ENCODE peak calls at places on chromosomes 7 and 10, in five cellular contexts. T is fibroblast of pulmonary artery, R is kidney epithelial cell, N is psoas muscle, V is neural progenitor cell. Z is an unnamed sample.

GRCh38 chr10:57338823-57339558 is 928.7 kb downstream of the IPMK start:
- DNase-seq in T (peak; percentile 64), R (no peak), N (no peak), V (peak; percentile 50), Z (peak; percentile 43)

GRCh38 chr7:1851731-1852531 is 181.9 kb downstream of the ELFN1 start:
- DNase-seq in T (no peak), R (no peak), N (peak; percentile 60), V (no peak), Z (no peak)

GRCh38 chr10:87608756-87609155 is 50.9 kb upstream of the PAPSS2 start:
- DNase-seq in T (peak; percentile 28), R (no peak), N (no peak), V (no peak), Z (peak; percentile 13)

GRCh38 chr10:36759111-36759805 is 366.1 kb upstream of the ANKRD30A start:
- DNase-seq in T (peak; percentile 73), R (peak; percentile 1), N (no peak), V (no peak), Z (peak; percentile 65)

GRCh38 chr7:33886100-33886623 is 19.2 kb upstream of the BMPER start:
- DNase-seq in T (no peak), R (no peak), N (no peak), V (peak; percentile 72), Z (no peak)

GRCh38 chr10:14106828-14107227 is 223.9 kb downstream of the FRMD4A start:
- DNase-seq in T (no peak), R (no peak), N (no peak), V (no peak), Z (no peak)

GRCh38 chr7:46651070-46651469 is 730.0 kb upstream of the IGFBP3 start:
- DNase-seq in T (no peak), R (peak; percentile 70), N (no peak), V (no peak), Z (no peak)

GRCh38 chr10:34655286-34656170 is 159.6 kb downstream of the PARD3 start:
- DNase-seq in T (peak; percentile 86), R (peak; percentile 39), N (no peak), V (peak; percentile 72), Z (peak; percentile 76)

GRCh38 chr10:73744690-73744994 is 470 bp downstream of the SEC24C start:
- DNase-seq in T (peak; percentile 61), R (no peak), N (peak; percentile 74), V (peak; percentile 85), Z (peak; percentile 20)

GRCh38 chr7:150941983-150942590 is 36.0 kb downstream of the KCNH2 start:
- DNase-seq in T (no peak), R (no peak), N (peak; percentile 35), V (no peak), Z (no peak)

GRCh38 chr10:33537066-33537465 is 202.6 kb upstream of the NRP1 start:
- DNase-seq in T (no peak), R (no peak), N (no peak), V (no peak), Z (no peak)

GRCh38 chr10:93032809-93033137 is 27.8 kb upstream of the CYP26C1 start:
- DNase-seq in T (no peak), R (no peak), N (no peak), V (no peak), Z (no peak)

GRCh38 chr7:48041665-48041995 is 6.3 kb downstream of the C7orf57 start:
- DNase-seq in T (peak; percentile 52), R (no peak), N (no peak), V (no peak), Z (peak; percentile 19)

GRCh38 chr7:73831656-73832579 is 1.1 kb downstream of the CLDN4 start:
- DNase-seq in T (no peak), R (no peak), N (no peak), V (peak; percentile 37), Z (no peak)

GRCh38 chr7:121544726-121545125 is 148.6 kb upstream of the FAM3C start:
- DNase-seq in T (peak; percentile 96), R (peak; percentile 98), N (no peak), V (no peak), Z (peak; percentile 95)

GRCh38 chr7:28889290-28889689 is 68.8 kb downstream of the TRIL start:
- DNase-seq in T (no peak), R (no peak), N (no peak), V (peak; percentile 50), Z (no peak)

GRCh38 chr7:67663644-67664043 is 667.0 kb downstream of the TYW1 start:
- DNase-seq in T (no peak), R (no peak), N (no peak), V (no peak), Z (no peak)

GRCh38 chr10:74432841-74433594 is 282.0 kb downstream of the ADK start:
- DNase-seq in T (peak; percentile 45), R (no peak), N (no peak), V (no peak), Z (peak; percentile 12)

GRCh38 chr7:369476-369980 is 79.6 kb downstream of the FOXL3 start:
- DNase-seq in T (no peak), R (no peak), N (peak; percentile 22), V (no peak), Z (no peak)

GRCh38 chr10:102714621-102715455 is at the start of gene SFXN2:
- DNase-seq in T (no peak), R (no peak), N (no peak), V (peak; percentile 76), Z (no peak)

GRCh38 chr10:72764151-72764550 is 72.2 kb downstream of the MCU start:
- DNase-seq in T (peak; percentile 89), R (peak; percentile 82), N (no peak), V (no peak), Z (peak; percentile 84)

GRCh38 chr7:5354460-5355279 is 69.0 kb downstream of the TNRC18 start:
- DNase-seq in T (peak; percentile 24), R (no peak), N (peak; percentile 71), V (no peak), Z (no peak)

GRCh38 chr7:28165971-28166955 is 14.3 kb downstream of the JAZF1 start:
- DNase-seq in T (peak; percentile 79), R (no peak), N (no peak), V (no peak), Z (peak; percentile 45)

GRCh38 chr10:132873395-132873794 is 69.0 kb downstream of the CFAP46 start:
- DNase-seq in T (no peak), R (no peak), N (peak; percentile 38), V (no peak), Z (no peak)

GRCh38 chr7:79741684-79742083 is 288.2 kb upstream of the MAGI2 start:
- DNase-seq in T (peak; percentile 26), R (no peak), N (no peak), V (no peak), Z (no peak)
- TF ChIP-seq CTCF in T (peak; percentile 46), R (peak; percentile 30), N (no peak), V (peak; percentile 42), Z (peak; percentile 38)

GRCh38 chr7:42085531-42085930 is 151.5 kb downstream of the GLI3 start:
- DNase-seq in T (no peak), R (no peak), N (no peak), V (no peak), Z (no peak)

GRCh38 chr7:42084263-42084662 is 152.7 kb downstream of the GLI3 start:
- DNase-seq in T (no peak), R (no peak), N (no peak), V (no peak), Z (no peak)

GRCh38 chr7:42090056-42090455 is 147.0 kb downstream of the GLI3 start:
- DNase-seq in T (no peak), R (no peak), N (no peak), V (no peak), Z (no peak)

GRCh38 chr7:42090806-42091205 is 146.2 kb downstream of the GLI3 start:
- DNase-seq in T (no peak), R (no peak), N (no peak), V (no peak), Z (no peak)

DNA sequence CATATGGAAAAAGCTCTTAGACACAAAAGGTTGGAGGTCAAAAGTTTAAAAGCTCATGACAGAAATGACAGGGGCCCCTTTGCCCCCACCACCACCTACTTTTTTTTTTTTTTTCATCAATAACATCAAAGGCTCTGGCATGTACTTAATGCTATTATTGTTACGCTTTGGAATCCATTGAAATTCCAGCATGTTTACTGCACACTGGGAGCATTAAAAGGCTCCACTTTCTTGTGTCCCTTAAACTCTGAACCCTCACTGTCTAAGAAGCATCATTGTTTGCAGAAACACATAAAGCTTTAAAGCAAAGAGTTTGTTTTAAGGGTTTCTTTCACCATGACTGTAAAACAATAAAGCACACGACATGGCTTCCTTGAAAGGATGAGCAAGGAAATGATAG is 149.4 kb downstream of the GLI3 start:
- DNase-seq in T (no peak), R (no peak), N (no peak), V (peak; percentile 56), Z (no peak)
- H3K4me3 ChIP-seq in T (no peak overlapping the region), R (no peak overlapping the region), N (no peak overlapping the region), V (no peak overlapping the region), Z (no peak overlapping the region)

GRCh38 chr7:36441344-36442022 is 51.8 kb downstream of the ANLN start:
- DNase-seq in T (no peak), R (no peak), N (no peak), V (peak; percentile 4), Z (no peak)

GRCh38 chr7:36438211-36438610 is 48.5 kb downstream of the ANLN start:
- DNase-seq in T (no peak), R (no peak), N (no peak), V (no peak), Z (no peak)

GRCh38 chr7:36439624-36440023 is 50.0 kb downstream of the ANLN start:
- DNase-seq in T (no peak), R (no peak), N (no peak), V (no peak), Z (no peak)

DNA sequence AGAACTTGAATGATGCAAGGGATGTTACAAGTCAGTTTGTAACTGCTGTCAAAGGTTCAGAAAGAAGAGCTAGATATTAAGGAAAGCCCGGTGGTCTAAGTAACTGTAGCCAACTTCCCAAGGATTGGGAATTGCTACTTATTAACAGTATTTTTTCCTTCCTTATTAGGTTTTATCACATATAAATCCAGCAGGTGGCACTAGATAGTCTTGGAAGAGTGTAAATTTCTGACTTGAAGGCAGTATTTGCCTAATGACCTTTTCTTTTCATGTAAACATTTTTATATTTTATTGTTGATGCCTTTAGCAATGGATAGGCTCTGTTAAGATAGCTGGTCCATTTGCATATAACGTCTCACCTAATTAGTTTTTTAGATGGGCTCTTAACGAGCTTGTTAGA is 51.2 kb downstream of the ANLN start:
- DNase-seq in T (peak; percentile 64), R (peak; percentile 14), N (no peak), V (peak; percentile 54), Z (peak; percentile 13)
- TF ChIP-seq CTCF in T (peak; percentile 54), R (peak; percentile 36), N (peak; percentile 33), V (peak; percentile 55), Z (peak; percentile 36)

GRCh38 chr7:114085592-114086490 is 167.0 kb upstream of the PPP1R3A start:
- DNase-seq in T (peak; percentile 74), R (peak; percentile 18), N (peak; percentile 94), V (peak; percentile 76), Z (no peak)
- H3K4me3 ChIP-seq in T (peak overlapping the region; percentile 65), R (peak overlapping the region; percentile 54), N (peak overlapping the region; percentile 85), V (peak overlapping the region; percentile 58), Z (peak overlapping the region; percentile 72)

DNA sequence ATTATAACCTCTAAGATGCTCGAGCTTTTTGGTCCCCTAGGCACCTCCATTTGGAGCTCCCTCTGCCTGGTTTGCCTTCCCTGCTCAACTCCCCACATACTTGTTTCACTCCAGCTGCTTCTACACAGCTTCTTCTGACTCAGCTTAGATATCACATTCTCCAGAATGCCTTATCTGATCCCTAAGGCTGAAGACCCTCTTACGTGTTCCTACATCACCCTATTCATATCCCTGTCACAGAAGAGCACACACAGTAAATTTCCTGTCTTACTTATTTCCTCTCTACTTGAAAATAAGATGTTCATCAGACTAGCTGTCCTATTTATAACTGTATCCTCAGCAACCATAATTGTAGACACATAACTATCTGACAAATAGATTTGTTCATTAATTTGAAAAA is 61.3 kb upstream of the RNF148 start:
- DNase-seq in T (peak; percentile 18), R (no peak), N (no peak), V (no peak), Z (no peak)
- TF ChIP-seq CTCF in T (no peak), R (no peak), N (no peak), V (no peak), Z (no peak)